ENCODE peak calls at places on chromosomes 7 and 10, in five cellular contexts. M is right lobe of liver, J is heart left ventricle, T is GM12865, Q is HFF-Myc. O is an unnamed sample.

GRCh38 chr7:46015107-46015868 is 94.2 kb upstream of the IGFBP3 start:
- DNase-seq in M (peak), J (peak), Q (no peak), T (peak), O (peak)

GRCh38 chr7:122652851-122653250 is 46.1 kb downstream of the RNF133 start:
- DNase-seq in T (no peak), M (no peak), J (no peak), Q (no peak), O (peak)

GRCh38 chr7:158066085-158066484 is 521.5 kb downstream of the PTPRN2 start:
- DNase-seq in T (no peak), J (no peak), Q (no peak), M (no peak), O (no peak)

GRCh38 chr10:97752956-97753355 is 16.0 kb downstream of the ZFYVE27 start:
- DNase-seq in J (no peak), T (no peak), Q (no peak), M (peak), O (no peak)

GRCh38 chr7:45597286-45597984 is 23.3 kb downstream of the ADCY1 start:
- DNase-seq in Q (no peak), M (peak), T (no peak), J (no peak), O (no peak)

GRCh38 chr7:118696879-118697278 is 472.4 kb downstream of the ANKRD7 start:
- DNase-seq in M (no peak), J (no peak), T (peak), Q (no peak), O (no peak)

GRCh38 chr7:70506463-70506862 is 625.5 kb upstream of the GALNT17 start:
- DNase-seq in J (no peak), Q (no peak), T (peak), M (peak), O (peak)

GRCh38 chr7:1908823-1909420 is 238.8 kb downstream of the ELFN1 start:
- DNase-seq in M (no peak), J (no peak), Q (no peak), T (no peak), O (no peak)

GRCh38 chr10:131845505-131846223 is 55.1 kb upstream of the PPP2R2D start:
- DNase-seq in Q (no peak), J (peak), M (peak), T (no peak), O (no peak)

GRCh38 chr10:114250246-114250645 is 11.2 kb downstream of the VWA2 start:
- DNase-seq in T (no peak), Q (no peak), J (no peak), M (no peak), O (no peak)

GRCh38 chr7:132345730-132346129 is 230.5 kb downstream of the PLXNA4 start:
- DNase-seq in Q (no peak), T (no peak), J (no peak), M (no peak), O (peak)

GRCh38 chr10:72904806-72905205 is 11.3 kb downstream of the OIT3 start:
- DNase-seq in Q (no peak), T (peak), J (no peak), M (no peak), O (no peak)

GRCh38 chr10:91541481-91541880 is 91.4 kb downstream of the PPP1R3C start:
- DNase-seq in T (no peak), J (no peak), M (no peak), Q (peak), O (no peak)

GRCh38 chr10:44030132-44030531 is 354.8 kb downstream of the CXCL12 start:
- DNase-seq in T (peak), M (no peak), Q (no peak), J (peak), O (no peak)

GRCh38 chr7:74505426-74506328 is 52.0 kb downstream of the GTF2IRD1 start:
- DNase-seq in Q (no peak), J (no peak), T (no peak), M (no peak), O (no peak)

GRCh38 chr7:28301148-28301641 is 111.1 kb upstream of the CREB5 start:
- DNase-seq in T (no peak), Q (no peak), M (peak), J (no peak), O (no peak)

GRCh38 chr7:39458346-39458745 is 107.9 kb upstream of the YAE1 start:
- DNase-seq in T (no peak), Q (no peak), J (no peak), M (no peak), O (no peak)

GRCh38 chr10:109374215-109374614 is 549.1 kb downstream of the XPNPEP1 start:
- DNase-seq in J (no peak), T (no peak), M (no peak), Q (no peak), O (no peak)

GRCh38 chr7:69199661-69200060 is 398.6 kb upstream of the AUTS2 start:
- DNase-seq in Q (no peak), M (no peak), J (no peak), T (no peak), O (no peak)

GRCh38 chr10:32692174-32692573 is 246.2 kb downstream of the CCDC7 start:
- DNase-seq in T (no peak), Q (no peak), J (no peak), M (no peak), O (no peak)

GRCh38 chr7:127650842-127651555 is 995 bp upstream of the SND1 start:
- DNase-seq in Q (no peak), M (no peak), T (peak), J (no peak), O (no peak)

DNA sequence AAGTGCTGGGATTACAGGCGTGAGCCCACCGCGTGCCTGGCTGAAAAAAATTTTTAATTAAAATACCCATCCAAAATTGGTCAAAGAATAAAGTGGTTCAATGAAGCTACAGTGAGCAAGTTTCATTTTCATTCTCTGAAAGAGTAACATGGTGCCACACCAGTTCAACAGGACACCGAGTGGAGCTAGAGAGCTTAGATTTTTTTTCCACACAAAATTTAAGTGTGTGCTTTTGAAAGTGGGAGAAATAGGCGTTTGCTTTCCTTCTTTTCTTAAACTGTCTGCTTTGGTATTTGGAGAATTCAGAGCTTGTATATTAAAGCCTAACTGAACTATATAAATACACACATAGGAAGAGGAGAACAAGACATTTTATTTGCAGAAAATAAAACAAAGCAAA is 43.4 kb downstream of the BPGM start:
- DNase-seq in M (no peak), J (no peak), T (peak), Q (no peak), O (peak)
- TF ChIP-seq CTCF in M (peak), J (peak), T (peak), Q (peak), O (peak)

GRCh38 chr7:29806793-29807178 is 478 bp downstream of the WIPF3 start:
- DNase-seq in Q (no peak), J (no peak), M (no peak), T (no peak), O (no peak)
- H3K4me3 ChIP-seq in Q (no peak), J (peak), M (peak), T (no peak), O (peak)

GRCh38 chr7:149573519-149573918 is 75.9 kb upstream of the ZNF746 start:
- DNase-seq in T (no peak), M (no peak), J (no peak), Q (no peak), O (no peak)
- TF ChIP-seq CTCF in T (no peak), M (no peak), J (no peak), Q (no peak), O (no peak)

GRCh38 chr7:143284591-143285453 is at the start of gene TMEM139:
- DNase-seq in T (no peak), M (peak), Q (no peak), J (no peak), O (peak)
- H3K4me3 ChIP-seq in T (no peak), M (peak), Q (no peak), J (peak), O (no peak)

GRCh38 chr10:127815147-127815546 is 77.6 kb downstream of the CLRN3 start:
- DNase-seq in T (no peak), Q (no peak), M (no peak), J (no peak), O (no peak)
- TF ChIP-seq CTCF in T (peak), Q (no peak), M (peak), J (peak), O (peak)

GRCh38 chr10:5449227-5449626 is 36.9 kb downstream of the NET1 start:
- DNase-seq in Q (no peak), J (no peak), M (no peak), T (no peak), O (no peak)
- H3K4me3 ChIP-seq in Q (peak), J (peak), M (peak), T (no peak), O (no peak)